ENCODE peak calls at places on chromosomes 6 and 20, in five cellular contexts. D, P, S, H and Q are unnamed samples.

GRCh38 chr6:134063121-134063965 is 10.9 kb upstream of the SLC2A12 start:
- DNase-seq in D (no peak), P (no peak), S (no peak), H (no peak), Q (no peak)

GRCh38 chr6:3318226-3318625 is 59.5 kb downstream of the PSMG4 start:
- DNase-seq in D (no peak), P (no peak), S (peak), H (no peak), Q (no peak)

GRCh38 chr20:37939701-37940151 is 36.8 kb downstream of the VSTM2L start:
- DNase-seq in D (no peak), P (no peak), S (no peak), H (no peak), Q (no peak)

GRCh38 chr6:37524025-37524647 is 24.4 kb upstream of the CCDC167 start:
- DNase-seq in D (no peak), P (no peak), S (no peak), H (no peak), Q (no peak)

GRCh38 chr6:42462474-42462972 is 10.8 kb upstream of the TRERF1 start:
- DNase-seq in D (no peak), P (no peak), S (no peak), H (no peak), Q (no peak)

GRCh38 chr6:73802366-73802765 is 106.4 kb downstream of the CD109 start:
- DNase-seq in D (no peak), P (no peak), S (no peak), H (no peak), Q (no peak)

GRCh38 chr6:44779130-44779826 is 391.8 kb downstream of the CDC5L start:
- DNase-seq in D (no peak), P (no peak), S (no peak), H (no peak), Q (no peak)

GRCh38 chr6:135030532-135031178 is 24.0 kb downstream of the HBS1L start:
- DNase-seq in D (no peak), P (no peak), S (no peak), H (no peak), Q (no peak)

GRCh38 chr6:143457563-143458359 is 7.2 kb downstream of the PEX3 start:
- DNase-seq in D (no peak), P (no peak), S (no peak), H (no peak), Q (no peak)

GRCh38 chr6:109478848-109479624 is 4.0 kb downstream of the ZBTB24 start:
- DNase-seq in D (no peak), P (no peak), S (no peak), H (no peak), Q (no peak)

GRCh38 chr6:161443868-161444267 is 170.0 kb upstream of the AGPAT4 start:
- DNase-seq in D (no peak), P (no peak), S (no peak), H (no peak), Q (no peak)

GRCh38 chr6:133467231-133467981 is 226.2 kb downstream of the EYA4 start:
- DNase-seq in D (no peak), P (no peak), S (no peak), H (no peak), Q (no peak)

GRCh38 chr6:159094444-159095252 is 49.9 kb upstream of the TAGAP start:
- DNase-seq in D (no peak), P (no peak), S (no peak), H (no peak), Q (no peak)

GRCh38 chr6:41469156-41469950 is 76.8 kb upstream of the FOXP4 start:
- DNase-seq in D (no peak), P (no peak), S (no peak), H (no peak), Q (no peak)

GRCh38 chr6:14211596-14211961 is 94.0 kb downstream of the CD83 start:
- DNase-seq in D (no peak), P (peak), S (no peak), H (no peak), Q (peak)

GRCh38 chr20:3733119-3733995 is 872 bp downstream of the HSPA12B start:
- DNase-seq in D (no peak), P (no peak), S (no peak), H (no peak), Q (no peak)

GRCh38 chr6:85449388-85449817 is 480 bp upstream of the NT5E start:
- DNase-seq in D (no peak), P (no peak), S (no peak), H (no peak), Q (no peak)

GRCh38 chr20:61850926-61851900 is 214.5 kb downstream of the TAF4 start:
- DNase-seq in D (no peak), P (no peak), S (no peak), H (no peak), Q (no peak)

GRCh38 chr6:27672113-27672799 is 199.4 kb upstream of the ZNF184 start:
- DNase-seq in D (peak), P (no peak), S (no peak), H (peak), Q (no peak)

GRCh38 chr6:45959534-45960195 is 56.0 kb downstream of the CLIC5 start:
- DNase-seq in D (no peak), P (no peak), S (no peak), H (no peak), Q (no peak)

GRCh38 chr20:54585222-54585621 is 109.8 kb downstream of the DOK5 start:
- DNase-seq in D (no peak), P (no peak), S (no peak), H (no peak), Q (no peak)

GRCh38 chr6:91590191-91590590 is 1003.3 kb upstream of the MAP3K7 start:
- DNase-seq in D (no peak), P (no peak), S (no peak), H (no peak), Q (no peak)

GRCh38 chr6:34888874-34889555 is at the start of gene ANKS1A:
- DNase-seq in D (peak), P (peak), S (peak), H (no peak), Q (peak)

GRCh38 chr6:298233-299049 is 6.2 kb downstream of the DUSP22 start:
- DNase-seq in D (no peak), P (no peak), S (peak), H (no peak), Q (no peak)

GRCh38 chr20:43838703-43839060 is 76.0 kb upstream of the TOX2 start:
- DNase-seq in D (no peak), P (no peak), S (no peak), H (no peak), Q (no peak)

GRCh38 chr6:143940011-143940597 is 68.0 kb downstream of the PLAGL1 start:
- DNase-seq in D (peak), P (no peak), S (no peak), H (peak), Q (no peak)

GRCh38 chr6:141700836-141701235 is 431.9 kb upstream of the GJE1 start:
- DNase-seq in D (no peak), P (no peak), S (no peak), H (no peak), Q (no peak)

GRCh38 chr6:24799541-24799915 is 811 bp upstream of the ARMH2 start:
- DNase-seq in D (no peak), P (no peak), S (no peak), H (no peak), Q (no peak)

GRCh38 chr20:3900187-3900604 is 11.0 kb downstream of the PANK2 start:
- DNase-seq in D (no peak), P (no peak), S (no peak), H (no peak), Q (no peak)

GRCh38 chr20:51043811-51044210 is 20.9 kb upstream of the KCNG1 start:
- DNase-seq in D (no peak), P (no peak), S (no peak), H (no peak), Q (no peak)

GRCh38 chr20:51044796-51045195 is 21.9 kb upstream of the KCNG1 start:
- DNase-seq in D (no peak), P (no peak), S (no peak), H (no peak), Q (no peak)

GRCh38 chr20:51046021-51046985 is 23.4 kb upstream of the KCNG1 start:
- DNase-seq in D (no peak), P (no peak), S (no peak), H (no peak), Q (no peak)

GRCh38 chr20:51042064-51042463 is 19.2 kb upstream of the KCNG1 start:
- DNase-seq in D (no peak), P (no peak), S (no peak), H (no peak), Q (no peak)

GRCh38 chr20:51042657-51043247 is 19.8 kb upstream of the KCNG1 start:
- DNase-seq in D (no peak), P (no peak), S (no peak), H (no peak), Q (no peak)
- TF ChIP-seq CTCF in D (peak), P (no peak), S (no peak), H (no peak), Q (no peak)

DNA sequence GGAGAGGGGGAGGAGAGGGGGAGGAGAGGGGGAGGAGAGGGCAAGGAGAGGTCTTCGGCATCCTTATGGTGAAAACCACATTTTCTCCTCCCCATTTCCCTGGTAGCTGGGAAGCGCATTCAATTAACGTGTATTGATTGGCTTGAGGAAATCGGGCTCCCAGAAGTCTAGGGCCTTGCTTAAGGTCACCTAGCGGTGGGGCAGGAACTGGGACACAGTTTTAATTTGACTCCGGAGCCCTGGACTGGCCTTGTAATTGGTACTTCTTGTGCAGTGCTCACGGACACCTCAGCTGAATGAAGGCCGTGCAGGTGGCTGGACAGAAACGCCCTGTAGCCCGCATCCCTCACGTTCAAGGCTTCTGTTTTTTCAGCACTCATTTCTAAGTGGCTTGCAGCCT is 42.8 kb downstream of the CTCFL start:
- DNase-seq in D (no peak), P (no peak), S (no peak), H (no peak), Q (no peak)
- TF ChIP-seq CTCF in D (no peak), P (no peak), S (no peak), H (no peak), Q (no peak)

DNA sequence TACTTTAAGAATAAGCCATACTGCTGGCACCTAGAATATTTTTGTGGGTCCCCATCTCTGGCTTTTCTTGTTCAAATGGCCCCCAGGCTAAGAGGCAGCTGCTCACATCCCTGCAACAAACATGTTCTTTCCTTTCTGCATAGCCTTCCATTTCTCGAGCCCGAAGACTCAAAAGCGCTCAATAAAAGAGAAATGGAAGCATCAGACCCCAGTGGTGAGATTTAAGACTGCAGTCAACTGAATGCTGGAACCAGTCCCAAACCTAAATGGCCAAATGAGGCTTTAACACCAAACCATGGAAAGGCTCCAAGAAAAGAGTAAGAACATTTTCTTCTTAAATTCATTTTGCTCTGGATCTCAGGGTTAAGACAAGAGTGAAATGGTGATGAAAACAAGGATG is 122.1 kb upstream of the TRAF3IP2 start:
- DNase-seq in D (no peak), P (no peak), S (no peak), H (no peak), Q (no peak)
- TF ChIP-seq CTCF in D (peak), P (no peak), S (no peak), H (peak), Q (peak)

GRCh38 chr20:40880063-40880715 is 148.4 kb upstream of the TOP1 start:
- DNase-seq in D (no peak), P (no peak), S (no peak), H (no peak), Q (no peak)
- TF ChIP-seq CTCF in D (no peak), P (no peak), S (no peak), H (no peak), Q (no peak)

GRCh38 chr20:33667245-33668086 is 723 bp downstream of the ACTL10 start:
- DNase-seq in D (no peak), P (no peak), S (no peak), H (peak), Q (peak)
- TF ChIP-seq CTCF in D (peak), P (no peak), S (no peak), H (no peak), Q (no peak)

GRCh38 chr20:46937140-46937523 is 42.5 kb downstream of the EYA2 start:
- DNase-seq in D (no peak), P (no peak), S (no peak), H (no peak), Q (no peak)

GRCh38 chr20:46937827-46938226 is 43.2 kb downstream of the EYA2 start:
- DNase-seq in D (no peak), P (no peak), S (no peak), H (no peak), Q (no peak)

GRCh38 chr20:46939566-46939965 is 44.9 kb downstream of the EYA2 start:
- DNase-seq in D (no peak), P (no peak), S (no peak), H (no peak), Q (no peak)

GRCh38 chr20:46940616-46941015 is 46.0 kb downstream of the EYA2 start:
- DNase-seq in D (no peak), P (no peak), S (no peak), H (no peak), Q (no peak)

DNA sequence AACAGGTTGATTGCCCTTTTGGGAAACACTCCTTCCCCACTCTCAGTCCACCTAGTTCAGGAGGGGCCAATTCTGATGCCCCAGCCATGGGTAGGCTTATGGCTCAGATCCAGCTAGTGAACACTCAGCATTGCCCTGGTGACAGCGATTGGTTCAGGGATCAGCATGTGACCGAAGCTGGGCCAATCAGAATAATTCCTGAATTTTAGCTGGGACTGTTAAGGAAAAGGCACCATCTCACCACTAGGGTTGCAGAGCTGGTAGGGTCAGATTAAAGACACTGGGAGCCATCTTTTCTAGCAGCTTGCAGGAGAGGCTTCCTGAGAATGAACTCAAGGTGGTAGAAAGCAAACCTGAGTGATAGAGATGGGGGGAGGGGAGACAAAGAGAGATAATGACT is 44.4 kb downstream of the EYA2 start:
- DNase-seq in D (no peak), P (no peak), S (no peak), H (no peak), Q (no peak)
- TF ChIP-seq CTCF in D (peak), P (no peak), S (no peak), H (peak), Q (no peak)

DNA sequence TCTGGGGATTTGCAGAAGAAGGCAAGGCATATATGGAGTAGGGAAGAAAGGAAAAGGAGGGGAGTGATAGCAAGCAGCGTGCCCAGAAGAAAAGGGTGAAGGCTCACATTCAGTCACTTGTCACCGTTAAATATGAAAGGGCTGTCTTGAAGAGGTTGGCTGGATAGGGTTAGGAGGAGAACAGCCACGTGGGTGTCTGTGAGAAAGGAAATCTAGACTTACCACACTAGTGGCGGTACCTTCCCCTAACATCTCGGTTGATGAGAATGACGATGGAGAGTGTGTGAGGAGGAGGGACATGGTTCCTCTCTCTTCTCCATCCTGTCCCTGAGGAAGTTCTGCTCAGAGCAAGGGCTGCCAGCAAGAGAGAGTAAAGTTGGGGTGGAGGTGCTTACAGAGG is 74.3 kb upstream of the CCN6 start:
- DNase-seq in D (no peak), P (no peak), S (no peak), H (no peak), Q (no peak)
- TF ChIP-seq CTCF in D (no peak), P (no peak), S (no peak), H (no peak), Q (no peak)